ENCODE peak calls at places on chromosomes 5 and 9, in nine cellular contexts. One of them, this sample, is unnamed.
A peak's percentile ranks its signal among the peaks of the same experiment; 100 is the strongest.

GRCh38 chr9:849431-849830 is 7.9 kb downstream of the DMRT1 start:
- DNase-seq in SK-N-SH: no peak
- DNase-seq in psoas muscle: no peak
- DNase-seq in left ventricle myocardium inferior: no peak
- DNase-seq in CD8-positive, alpha-beta T cell: no peak
- DNase-seq in fibroblast of mammary gland: no peak
- DNase-seq in A549: no peak
- DNase-seq in chondrocyte: no peak
- DNase-seq in AG10803: no peak
- DNase-seq in this sample: no peak

GRCh38 chr5:124906339-124907097 is 160.1 kb upstream of the ZNF608 start:
- DNase-seq in SK-N-SH: peak; percentile 20
- DNase-seq in psoas muscle: peak; percentile 77
- DNase-seq in left ventricle myocardium inferior: peak; percentile 69
- DNase-seq in CD8-positive, alpha-beta T cell: no peak
- DNase-seq in fibroblast of mammary gland: peak; percentile 86
- DNase-seq in A549: no peak
- DNase-seq in chondrocyte: no peak
- DNase-seq in AG10803: peak; percentile 80
- DNase-seq in this sample: no peak

GRCh38 chr5:2130361-2130760 is 247.6 kb upstream of the IRX4 start:
- DNase-seq in SK-N-SH: no peak
- DNase-seq in psoas muscle: no peak
- DNase-seq in left ventricle myocardium inferior: no peak
- DNase-seq in CD8-positive, alpha-beta T cell: no peak
- DNase-seq in fibroblast of mammary gland: no peak
- DNase-seq in A549: no peak
- DNase-seq in chondrocyte: no peak
- DNase-seq in AG10803: no peak
- DNase-seq in this sample: no peak

GRCh38 chr9:13778486-13779110 is 499.1 kb upstream of the MPDZ start:
- DNase-seq in SK-N-SH: no peak
- DNase-seq in psoas muscle: no peak
- DNase-seq in left ventricle myocardium inferior: no peak
- DNase-seq in CD8-positive, alpha-beta T cell: no peak
- DNase-seq in fibroblast of mammary gland: no peak
- DNase-seq in A549: no peak
- DNase-seq in chondrocyte: no peak
- DNase-seq in AG10803: no peak
- DNase-seq in this sample: no peak

GRCh38 chr9:89778100-89779085 is 173.6 kb downstream of the GADD45G start:
- DNase-seq in SK-N-SH: peak; percentile 82
- DNase-seq in psoas muscle: peak; percentile 17
- DNase-seq in left ventricle myocardium inferior: no peak
- DNase-seq in CD8-positive, alpha-beta T cell: no peak
- DNase-seq in fibroblast of mammary gland: peak; percentile 17
- DNase-seq in A549: no peak
- DNase-seq in chondrocyte: no peak
- DNase-seq in AG10803: no peak
- DNase-seq in this sample: no peak

GRCh38 chr5:56161927-56162326 is 71.2 kb downstream of the ANKRD55 start:
- DNase-seq in SK-N-SH: no peak
- DNase-seq in psoas muscle: no peak
- DNase-seq in left ventricle myocardium inferior: no peak
- DNase-seq in CD8-positive, alpha-beta T cell: no peak
- DNase-seq in fibroblast of mammary gland: no peak
- DNase-seq in A549: no peak
- DNase-seq in chondrocyte: no peak
- DNase-seq in AG10803: no peak
- DNase-seq in this sample: no peak

GRCh38 chr9:34584970-34585369 is 4.6 kb downstream of the CNTFR start:
- DNase-seq in SK-N-SH: no peak
- DNase-seq in psoas muscle: peak; percentile 60
- DNase-seq in left ventricle myocardium inferior: no peak
- DNase-seq in CD8-positive, alpha-beta T cell: no peak
- DNase-seq in fibroblast of mammary gland: no peak
- DNase-seq in A549: no peak
- DNase-seq in chondrocyte: no peak
- DNase-seq in AG10803: no peak
- DNase-seq in this sample: no peak

GRCh38 chr5:67724412-67725135 is 491.0 kb upstream of the PIK3R1 start:
- DNase-seq in SK-N-SH: no peak
- DNase-seq in psoas muscle: no peak
- DNase-seq in left ventricle myocardium inferior: no peak
- DNase-seq in CD8-positive, alpha-beta T cell: no peak
- DNase-seq in fibroblast of mammary gland: no peak
- DNase-seq in A549: no peak
- DNase-seq in chondrocyte: no peak
- DNase-seq in AG10803: no peak
- DNase-seq in this sample: no peak

DNA sequence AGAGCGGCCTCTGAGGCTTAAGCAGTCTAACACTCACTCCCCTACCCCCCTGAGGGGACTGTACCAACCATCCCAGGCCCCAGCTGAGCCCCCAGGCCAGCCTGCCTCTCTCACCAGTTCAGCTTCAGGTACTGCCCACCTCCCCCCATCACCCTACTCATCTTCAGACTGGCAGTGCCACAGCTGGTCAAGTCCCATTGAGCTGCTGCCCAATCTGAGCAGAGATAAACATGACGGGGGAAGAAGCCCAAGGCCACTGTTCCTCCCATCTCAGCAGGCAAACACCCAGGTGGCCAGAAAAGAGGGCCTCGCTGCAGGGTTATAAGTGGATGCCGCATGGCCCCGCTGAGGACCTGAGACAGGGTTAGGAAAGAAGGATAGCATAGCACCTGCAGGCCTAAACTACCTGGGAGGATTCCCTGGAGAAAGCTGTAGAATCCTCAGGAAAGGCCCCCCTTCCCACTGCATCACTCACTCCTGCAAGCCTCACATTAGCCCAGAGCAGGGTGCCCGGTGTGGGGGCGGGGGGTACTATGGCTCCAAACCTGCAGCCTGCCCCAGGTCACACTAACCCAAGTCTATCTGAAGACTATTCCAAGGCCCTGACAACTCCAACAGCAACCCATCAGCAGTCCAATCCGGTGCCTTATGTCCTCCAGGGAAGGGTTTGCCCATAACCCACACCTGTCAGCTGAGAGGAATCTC is 3.6 kb downstream of the B4GALT1 start:
- DNase-seq in SK-N-SH: no peak
- DNase-seq in psoas muscle: no peak
- DNase-seq in left ventricle myocardium inferior: no peak
- DNase-seq in CD8-positive, alpha-beta T cell: no peak
- DNase-seq in fibroblast of mammary gland: no peak
- DNase-seq in A549: no peak
- DNase-seq in chondrocyte: no peak
- DNase-seq in AG10803: no peak
- DNase-seq in this sample: no peak
- TF ChIP-seq CTCF in SK-N-SH: no peak
- TF ChIP-seq CTCF in psoas muscle: no peak
- TF ChIP-seq CTCF in left ventricle myocardium inferior: no peak
- TF ChIP-seq CTCF in CD8-positive, alpha-beta T cell: no peak
- TF ChIP-seq CTCF in fibroblast of mammary gland: no peak
- TF ChIP-seq CTCF in A549: no peak
- TF ChIP-seq CTCF in chondrocyte: no peak
- TF ChIP-seq CTCF in AG10803: no peak
- TF ChIP-seq CTCF in this sample: no peak

DNA sequence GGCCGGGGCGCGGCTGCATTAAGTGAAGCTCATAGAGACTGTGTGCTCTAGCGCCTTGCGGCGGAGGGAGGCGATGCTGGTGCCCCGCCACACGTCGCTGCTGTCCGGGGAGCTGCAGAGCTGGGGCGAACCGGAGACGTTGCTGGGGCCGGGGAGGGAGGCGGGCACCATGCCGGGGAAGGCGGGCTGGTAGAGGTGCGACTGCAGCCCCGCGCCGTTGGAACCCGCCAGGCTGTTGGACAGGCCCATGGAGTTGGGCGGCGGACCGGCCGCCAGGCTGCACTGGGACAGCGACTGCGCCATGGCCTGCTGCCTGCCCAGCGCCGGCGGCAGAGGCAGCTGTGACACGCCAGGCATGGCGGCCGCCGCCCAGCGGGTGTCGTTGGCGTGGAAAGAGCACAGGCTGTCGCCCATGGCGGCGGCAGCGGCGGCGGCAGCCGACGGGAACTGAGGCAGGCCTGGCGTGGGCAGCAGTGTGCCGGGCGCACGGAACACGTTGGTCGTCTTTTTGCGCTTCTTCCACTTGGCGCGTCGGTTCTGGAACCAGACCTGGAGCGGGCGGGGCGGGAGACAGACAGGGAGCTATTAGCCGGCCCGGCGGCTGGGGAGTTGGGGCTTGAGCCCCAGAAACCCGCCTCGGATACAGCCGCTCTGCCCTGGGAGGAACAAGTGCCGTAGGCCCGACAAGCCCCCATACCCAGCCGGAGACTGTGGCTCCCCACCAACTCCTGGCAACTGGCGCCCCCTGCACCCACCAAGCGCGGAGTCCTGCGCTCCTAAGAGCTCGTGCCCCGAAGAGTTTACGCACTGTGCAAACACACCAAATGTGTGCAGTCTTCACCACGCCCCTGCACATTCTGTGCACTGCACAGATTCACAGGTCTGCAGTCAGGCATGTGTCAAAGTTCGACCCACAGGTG is 8.0 kb downstream of the OTP start:
- DNase-seq in SK-N-SH: peak; percentile 82
- DNase-seq in psoas muscle: peak; percentile 67
- DNase-seq in left ventricle myocardium inferior: no peak
- DNase-seq in CD8-positive, alpha-beta T cell: no peak
- DNase-seq in fibroblast of mammary gland: no peak
- DNase-seq in A549: peak; percentile 85
- DNase-seq in chondrocyte: no peak
- DNase-seq in AG10803: peak; percentile 12
- DNase-seq in this sample: no peak
- TF ChIP-seq CTCF in SK-N-SH: peak; percentile 18
- TF ChIP-seq CTCF in psoas muscle: peak; percentile 25
- TF ChIP-seq CTCF in left ventricle myocardium inferior: no peak
- TF ChIP-seq CTCF in CD8-positive, alpha-beta T cell: no peak
- TF ChIP-seq CTCF in fibroblast of mammary gland: no peak
- TF ChIP-seq CTCF in A549: no peak
- TF ChIP-seq CTCF in chondrocyte: peak; percentile 52
- TF ChIP-seq CTCF in AG10803: no peak
- TF ChIP-seq CTCF in this sample: no peak

GRCh38 chr5:141815051-141815795 is 63.0 kb downstream of the PCDH1 start:
- DNase-seq in SK-N-SH: no peak
- DNase-seq in psoas muscle: no peak
- DNase-seq in left ventricle myocardium inferior: no peak
- DNase-seq in CD8-positive, alpha-beta T cell: no peak
- DNase-seq in fibroblast of mammary gland: no peak
- DNase-seq in A549: no peak
- DNase-seq in chondrocyte: no peak
- DNase-seq in AG10803: no peak
- DNase-seq in this sample: no peak

GRCh38 chr5:141816598-141817399 is 61.4 kb downstream of the PCDH1 start:
- DNase-seq in SK-N-SH: no peak
- DNase-seq in psoas muscle: no peak
- DNase-seq in left ventricle myocardium inferior: no peak
- DNase-seq in CD8-positive, alpha-beta T cell: no peak
- DNase-seq in fibroblast of mammary gland: no peak
- DNase-seq in A549: no peak
- DNase-seq in chondrocyte: no peak
- DNase-seq in AG10803: no peak
- DNase-seq in this sample: no peak

GRCh38 chr5:141815796-141816180 is 62.4 kb downstream of the PCDH1 start:
- DNase-seq in SK-N-SH: no peak
- DNase-seq in psoas muscle: no peak
- DNase-seq in left ventricle myocardium inferior: no peak
- DNase-seq in CD8-positive, alpha-beta T cell: no peak
- DNase-seq in fibroblast of mammary gland: no peak
- DNase-seq in A549: no peak
- DNase-seq in chondrocyte: no peak
- DNase-seq in AG10803: no peak
- DNase-seq in this sample: no peak

GRCh38 chr5:141812512-141812911 is 65.7 kb downstream of the PCDH1 start:
- DNase-seq in SK-N-SH: no peak
- DNase-seq in psoas muscle: no peak
- DNase-seq in left ventricle myocardium inferior: no peak
- DNase-seq in CD8-positive, alpha-beta T cell: no peak
- DNase-seq in fibroblast of mammary gland: no peak
- DNase-seq in A549: no peak
- DNase-seq in chondrocyte: no peak
- DNase-seq in AG10803: no peak
- DNase-seq in this sample: no peak

DNA sequence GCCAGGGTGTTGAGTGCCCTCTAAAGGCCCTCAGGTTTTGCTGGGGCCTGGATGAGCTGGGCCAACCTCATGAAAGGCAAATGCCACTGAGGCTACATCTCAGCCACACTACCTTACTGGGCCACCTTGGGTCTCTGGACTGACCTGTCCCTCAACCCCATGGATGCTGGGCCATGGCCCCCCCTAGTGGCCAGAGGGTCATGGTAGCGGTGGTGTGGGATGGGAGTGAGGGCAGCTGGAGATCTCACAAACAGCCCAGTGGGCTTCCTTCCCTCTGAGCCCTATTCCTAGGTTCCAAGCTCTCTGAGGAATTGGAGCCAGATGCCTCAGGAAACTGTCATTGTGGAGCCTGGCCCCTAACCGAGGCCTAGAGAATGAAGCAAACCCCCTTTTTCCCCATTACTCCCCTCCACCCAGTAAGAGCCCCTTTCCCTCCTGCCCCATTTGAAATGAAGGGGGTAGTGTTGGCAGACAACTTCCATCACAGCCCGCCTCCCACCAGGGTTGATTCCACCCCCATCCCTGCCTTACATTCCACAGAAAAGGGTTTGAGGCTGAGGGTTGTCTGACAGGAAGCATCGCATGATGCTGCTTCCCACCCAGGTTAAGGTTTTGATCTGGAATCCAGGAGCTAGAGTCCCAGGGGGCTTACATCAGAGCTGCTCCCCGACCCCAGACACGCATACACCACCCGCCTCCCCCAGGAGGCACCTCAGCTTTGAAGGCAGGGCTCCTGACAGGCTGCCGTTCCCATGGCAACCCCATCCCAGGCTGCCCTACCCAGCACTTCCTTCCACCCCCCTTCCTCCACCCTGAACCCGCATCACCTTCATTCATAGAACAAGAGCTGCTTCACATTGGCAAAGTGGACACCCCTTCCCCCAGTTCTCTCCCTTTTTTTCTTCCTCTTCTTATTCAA is 63.9 kb downstream of the PCDH1 start:
- DNase-seq in SK-N-SH: peak; percentile 87
- DNase-seq in psoas muscle: no peak
- DNase-seq in left ventricle myocardium inferior: peak; percentile 55
- DNase-seq in CD8-positive, alpha-beta T cell: peak; percentile 26
- DNase-seq in fibroblast of mammary gland: peak; percentile 32
- DNase-seq in A549: peak; percentile 79
- DNase-seq in chondrocyte: no peak
- DNase-seq in AG10803: no peak
- DNase-seq in this sample: peak; percentile 55
- TF ChIP-seq CTCF in SK-N-SH: peak; percentile 68
- TF ChIP-seq CTCF in psoas muscle: peak; percentile 39
- TF ChIP-seq CTCF in left ventricle myocardium inferior: peak; percentile 71
- TF ChIP-seq CTCF in CD8-positive, alpha-beta T cell: no peak
- TF ChIP-seq CTCF in fibroblast of mammary gland: peak; percentile 74
- TF ChIP-seq CTCF in A549: peak; percentile 61
- TF ChIP-seq CTCF in chondrocyte: peak; percentile 74
- TF ChIP-seq CTCF in AG10803: peak; percentile 61
- TF ChIP-seq CTCF in this sample: no peak

GRCh38 chr9:130432796-130433167 is 12.0 kb upstream of the ASS1 start:
- DNase-seq in SK-N-SH: no peak
- DNase-seq in psoas muscle: peak; percentile 48
- DNase-seq in left ventricle myocardium inferior: no peak
- DNase-seq in CD8-positive, alpha-beta T cell: no peak
- DNase-seq in fibroblast of mammary gland: no peak
- DNase-seq in A549: no peak
- DNase-seq in chondrocyte: no peak
- DNase-seq in AG10803: no peak
- DNase-seq in this sample: no peak

GRCh38 chr9:130433947-130434262 is 10.9 kb upstream of the ASS1 start:
- DNase-seq in SK-N-SH: no peak
- DNase-seq in psoas muscle: peak; percentile 22
- DNase-seq in left ventricle myocardium inferior: no peak
- DNase-seq in CD8-positive, alpha-beta T cell: no peak
- DNase-seq in fibroblast of mammary gland: no peak
- DNase-seq in A549: no peak
- DNase-seq in chondrocyte: no peak
- DNase-seq in AG10803: no peak
- DNase-seq in this sample: no peak

GRCh38 chr9:130432362-130432761 is 12.4 kb upstream of the ASS1 start:
- DNase-seq in SK-N-SH: peak; percentile 52
- DNase-seq in psoas muscle: peak; percentile 34
- DNase-seq in left ventricle myocardium inferior: no peak
- DNase-seq in CD8-positive, alpha-beta T cell: no peak
- DNase-seq in fibroblast of mammary gland: no peak
- DNase-seq in A549: peak; percentile 59
- DNase-seq in chondrocyte: no peak
- DNase-seq in AG10803: no peak
- DNase-seq in this sample: no peak

GRCh38 chr9:130431536-130432303 is 13.0 kb upstream of the ASS1 start:
- DNase-seq in SK-N-SH: no peak
- DNase-seq in psoas muscle: peak; percentile 46
- DNase-seq in left ventricle myocardium inferior: no peak
- DNase-seq in CD8-positive, alpha-beta T cell: no peak
- DNase-seq in fibroblast of mammary gland: no peak
- DNase-seq in A549: no peak
- DNase-seq in chondrocyte: peak; percentile 88
- DNase-seq in AG10803: no peak
- DNase-seq in this sample: no peak

DNA sequence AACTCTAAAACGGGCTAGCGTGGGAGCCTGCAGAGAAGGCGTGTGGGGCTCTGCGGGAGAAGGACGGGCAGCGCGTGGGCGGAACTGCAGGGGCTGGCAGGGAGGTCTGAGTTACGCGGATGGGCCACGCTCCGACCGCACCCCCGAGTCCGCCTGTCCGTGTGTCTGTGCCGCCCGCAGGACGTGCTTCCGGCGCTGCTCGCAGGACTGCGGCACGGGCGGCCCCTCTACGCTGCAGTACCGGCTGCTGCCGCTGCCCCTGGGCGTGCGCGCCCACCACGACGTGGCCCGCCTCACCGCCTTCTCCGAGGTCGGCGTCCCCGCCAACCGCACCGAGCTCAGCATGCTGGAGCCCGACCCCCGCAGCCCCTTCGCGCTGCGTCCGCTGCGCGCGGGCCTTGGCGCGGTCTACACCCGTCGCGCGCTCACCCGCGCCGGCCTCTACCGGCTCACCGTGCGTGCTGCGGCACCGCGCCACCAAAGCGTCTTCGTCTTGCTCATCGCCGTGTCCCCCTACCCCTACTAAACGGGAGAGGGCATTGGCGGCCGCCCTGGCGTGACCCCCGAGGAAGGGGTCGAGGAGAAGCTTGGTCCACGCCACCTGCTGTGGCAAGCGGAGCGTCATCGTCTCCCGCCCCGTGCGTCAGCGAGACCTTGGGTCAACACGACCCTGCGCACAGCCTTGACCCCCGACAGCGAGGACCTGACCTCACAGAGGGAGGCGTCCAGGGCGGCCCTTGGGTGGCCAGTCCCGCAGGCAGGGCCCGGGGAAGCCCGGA is 11.4 kb upstream of the ASS1 start:
- DNase-seq in SK-N-SH: peak; percentile 92
- DNase-seq in psoas muscle: peak; percentile 53
- DNase-seq in left ventricle myocardium inferior: peak; percentile 44
- DNase-seq in CD8-positive, alpha-beta T cell: peak; percentile 8
- DNase-seq in fibroblast of mammary gland: no peak
- DNase-seq in A549: peak; percentile 87
- DNase-seq in chondrocyte: no peak
- DNase-seq in AG10803: peak; percentile 55
- DNase-seq in this sample: no peak
- TF ChIP-seq CTCF in SK-N-SH: peak; percentile 40
- TF ChIP-seq CTCF in psoas muscle: peak; percentile 49
- TF ChIP-seq CTCF in left ventricle myocardium inferior: peak; percentile 84
- TF ChIP-seq CTCF in CD8-positive, alpha-beta T cell: peak; percentile 53
- TF ChIP-seq CTCF in fibroblast of mammary gland: no peak
- TF ChIP-seq CTCF in A549: peak; percentile 44
- TF ChIP-seq CTCF in chondrocyte: peak; percentile 80
- TF ChIP-seq CTCF in AG10803: peak; percentile 31
- TF ChIP-seq CTCF in this sample: no peak